ENCODE peak calls at places on chromosome 15, in eight cellular contexts. D is activated CD8-positive, alpha-beta memory T cell treated with anti-CD3 and anti-CD28 coated beads for 48 hours; S is NCI-H446; P is NCI-H1105; Z is Peyer's patch; O is activated CD4-positive, alpha-beta T cell treated with anti-CD3 and anti-CD28 coated beads, Interleukin-2, amount 50 U/mL, for 4 hours; R is left ventricle myocardium superior; H is heart right ventricle. V is an unnamed sample.

GRCh38 chr15:55897560-55898336 is 95.7 kb downstream of the NEDD4 start:
- DNase-seq in D (no peak), R (peak), P (peak), O (no peak), Z (no peak), H (peak), S (peak), V (no peak)

GRCh38 chr15:87123676-87124382 is 1044.2 kb downstream of the AGBL1 start:
- DNase-seq in P (peak), D (no peak), O (no peak), R (no peak), H (no peak), Z (no peak), S (no peak), V (no peak)

GRCh38 chr15:36544518-36545383 is 34.7 kb upstream of the CDIN1 start:
- DNase-seq in P (no peak), O (no peak), H (no peak), R (no peak), D (no peak), Z (no peak), S (no peak), V (no peak)

GRCh38 chr15:91954211-91954804 is 100.8 kb downstream of the SLCO3A1 start:
- DNase-seq in S (no peak), P (no peak), O (no peak), H (no peak), D (no peak), R (no peak), Z (no peak), V (no peak)

GRCh38 chr15:99708563-99708962 is 24.7 kb downstream of the LYSMD4 start:
- DNase-seq in S (no peak), Z (peak), O (no peak), D (no peak), P (no peak), H (peak), R (peak), V (no peak)

GRCh38 chr15:62847900-62848489 is 194.6 kb upstream of the TPM1 start:
- DNase-seq in S (no peak), P (no peak), D (no peak), O (peak), R (peak), H (peak), Z (peak), V (peak)

GRCh38 chr15:80308002-80308401 is 56.0 kb upstream of the CTXND1 start:
- DNase-seq in R (no peak), D (no peak), S (no peak), H (no peak), Z (no peak), P (no peak), O (no peak), V (no peak)

GRCh38 chr15:99965376-99965775 is 232.1 kb upstream of the LYSMD4 start:
- DNase-seq in R (no peak), P (no peak), Z (no peak), S (no peak), O (no peak), D (no peak), H (no peak), V (no peak)

GRCh38 chr15:84685304-84685703 is 27.3 kb upstream of the NMB start:
- DNase-seq in D (no peak), Z (no peak), P (no peak), H (peak), R (peak), O (no peak), S (peak), V (no peak)

GRCh38 chr15:67138946-67139855 is 73.8 kb downstream of the SMAD3 start:
- DNase-seq in O (no peak), R (no peak), Z (no peak), P (no peak), S (no peak), H (no peak), D (no peak), V (no peak)

GRCh38 chr15:31811641-31812040 is 218.7 kb upstream of the CHRNA7 start:
- DNase-seq in S (no peak), P (no peak), D (no peak), Z (no peak), H (no peak), O (no peak), R (peak), V (no peak)

GRCh38 chr15:38768970-38769369 is 204.4 kb upstream of the RASGRP1 start:
- DNase-seq in H (no peak), Z (no peak), S (no peak), R (peak), D (no peak), P (no peak), O (no peak), V (no peak)

GRCh38 chr15:73727330-73728018 is 25.7 kb downstream of the INSYN1 start:
- DNase-seq in P (no peak), S (no peak), D (no peak), O (no peak), H (no peak), R (peak), Z (no peak), V (no peak)

GRCh38 chr15:99504823-99505551 is 60.8 kb upstream of the MEF2A start:
- DNase-seq in H (no peak), Z (no peak), S (no peak), R (no peak), D (no peak), O (no peak), P (no peak), V (no peak)

GRCh38 chr15:51322622-51323296 is 15.6 kb downstream of the CYP19A1 start:
- DNase-seq in H (peak), D (no peak), Z (no peak), P (no peak), S (no peak), O (no peak), R (peak), V (no peak)